ENCODE peak calls at places on chromosome 11, in nine cellular contexts. Z, Q, T, E, O, B, R, Y and A are unnamed samples. For H3K36me3, the result is how much of the 10 kb centered on the place peaks cover.

GRCh38 chr11:94897330-94897768 is 76.0 kb downstream of the CWC15 start:
- DNase-seq in Y (no peak), B (peak), Q (peak), R (peak), O (no peak), E (no peak), T (peak), Z (peak), A (peak)

GRCh38 chr11:85685131-85685819 is 720 bp downstream of the CCDC89 start:
- DNase-seq in O (no peak), Q (peak), Z (peak), T (no peak), R (peak), E (peak), B (no peak), Y (no peak), A (no peak)

GRCh38 chr11:72759468-72759867 is 7.3 kb upstream of the ARAP1 start:
- DNase-seq in Q (no peak), B (no peak), Y (no peak), T (no peak), O (no peak), E (no peak), R (no peak), Z (no peak), A (no peak)

GRCh38 chr11:6452219-6452618 is 11.4 kb upstream of the HPX start:
- DNase-seq in T (no peak), O (no peak), Z (peak), E (no peak), Y (no peak), B (no peak), R (peak), Q (no peak), A (no peak)

GRCh38 chr11:359181-359714 is 10.1 kb upstream of the B4GALNT4 start:
- DNase-seq in Y (no peak), T (no peak), R (no peak), Q (no peak), Z (no peak), B (no peak), E (no peak), O (no peak), A (peak)

GRCh38 chr11:4105916-4106315 is 11.3 kb downstream of the RRM1 start:
- DNase-seq in E (no peak), Z (no peak), Y (no peak), Q (no peak), T (no peak), O (no peak), R (no peak), B (no peak), A (no peak)

GRCh38 chr11:46553746-46554204 is 40.0 kb downstream of the AMBRA1 start:
- DNase-seq in Q (no peak), B (no peak), Y (no peak), Z (no peak), E (no peak), O (no peak), T (no peak), R (peak), A (no peak)

GRCh38 chr11:65491614-65492386 is 7.0 kb upstream of the MALAT1 start:
- DNase-seq in Z (peak), R (peak), E (no peak), B (peak), O (peak), Q (peak), Y (no peak), T (peak), A (no peak)

GRCh38 chr11:17479284-17480214 is 2.9 kb upstream of the ABCC8 start:
- DNase-seq in E (no peak), R (peak), Z (no peak), Y (no peak), T (peak), Q (peak), B (no peak), O (no peak), A (no peak)

GRCh38 chr11:119717839-119718534 is 11.0 kb downstream of the NECTIN1 start:
- DNase-seq in B (no peak), E (no peak), Y (no peak), T (no peak), Q (no peak), R (no peak), O (no peak), Z (no peak), A (no peak)

GRCh38 chr11:10392680-10393079 is 62.4 kb upstream of the AMPD3 start:
- DNase-seq in Y (no peak), T (no peak), O (no peak), Z (peak), B (no peak), Q (no peak), E (peak), R (peak), A (no peak)

GRCh38 chr11:64372802-64373597 is 14.0 kb downstream of the RPS6KA4 start:
- DNase-seq in Z (no peak), B (no peak), Y (no peak), O (no peak), Q (no peak), R (peak), T (no peak), E (no peak), A (no peak)

GRCh38 chr11:106021181-106021966 is 666 bp downstream of the MSANTD4 start:
- DNase-seq in Z (peak), B (no peak), Y (no peak), R (peak), Q (no peak), E (no peak), T (no peak), O (no peak), A (no peak)

GRCh38 chr11:58318532-58318931 is 40.3 kb downstream of the OR5B17 start:
- DNase-seq in B (no peak), Y (no peak), E (no peak), T (no peak), R (peak), O (no peak), Z (peak), Q (no peak), A (no peak)

GRCh38 chr11:36928621-36929020 is 330.6 kb upstream of the RAG2 start:
- DNase-seq in Y (no peak), R (no peak), B (no peak), Z (no peak), E (no peak), Q (no peak), O (no peak), T (no peak), A (no peak)

GRCh38 chr11:115515647-115516046 is 11.4 kb upstream of the CADM1 start:
- DNase-seq in R (no peak), O (no peak), Y (no peak), T (no peak), B (no peak), E (no peak), Z (no peak), Q (no peak), A (no peak)

GRCh38 chr11:105673089-105673488 is 63.2 kb downstream of the GRIA4 start:
- DNase-seq in E (no peak), Z (peak), B (no peak), R (peak), T (peak), O (no peak), Q (peak), Y (no peak), A (no peak)

GRCh38 chr11:39412117-39412516 is 2047.3 kb downstream of the LRRC4C start:
- DNase-seq in T (no peak), Z (no peak), B (no peak), O (no peak), E (no peak), R (no peak), Y (no peak), Q (no peak), A (no peak)

GRCh38 chr11:119671561-119672015 is 57.4 kb downstream of the NECTIN1 start:
- DNase-seq in B (no peak), O (peak), Y (no peak), R (no peak), T (no peak), Q (no peak), Z (peak), E (no peak), A (no peak)

GRCh38 chr11:33259869-33260268 is 2.7 kb downstream of the HIPK3 start:
- DNase-seq in Z (peak), R (peak), Y (no peak), T (no peak), O (no peak), Q (no peak), E (no peak), B (no peak), A (no peak)
- H3K4me3 ChIP-seq in Z (peak), R (peak), Y (peak), T (peak), O (peak), Q (no peak), E (no peak), B (no peak), A (no peak)

DNA sequence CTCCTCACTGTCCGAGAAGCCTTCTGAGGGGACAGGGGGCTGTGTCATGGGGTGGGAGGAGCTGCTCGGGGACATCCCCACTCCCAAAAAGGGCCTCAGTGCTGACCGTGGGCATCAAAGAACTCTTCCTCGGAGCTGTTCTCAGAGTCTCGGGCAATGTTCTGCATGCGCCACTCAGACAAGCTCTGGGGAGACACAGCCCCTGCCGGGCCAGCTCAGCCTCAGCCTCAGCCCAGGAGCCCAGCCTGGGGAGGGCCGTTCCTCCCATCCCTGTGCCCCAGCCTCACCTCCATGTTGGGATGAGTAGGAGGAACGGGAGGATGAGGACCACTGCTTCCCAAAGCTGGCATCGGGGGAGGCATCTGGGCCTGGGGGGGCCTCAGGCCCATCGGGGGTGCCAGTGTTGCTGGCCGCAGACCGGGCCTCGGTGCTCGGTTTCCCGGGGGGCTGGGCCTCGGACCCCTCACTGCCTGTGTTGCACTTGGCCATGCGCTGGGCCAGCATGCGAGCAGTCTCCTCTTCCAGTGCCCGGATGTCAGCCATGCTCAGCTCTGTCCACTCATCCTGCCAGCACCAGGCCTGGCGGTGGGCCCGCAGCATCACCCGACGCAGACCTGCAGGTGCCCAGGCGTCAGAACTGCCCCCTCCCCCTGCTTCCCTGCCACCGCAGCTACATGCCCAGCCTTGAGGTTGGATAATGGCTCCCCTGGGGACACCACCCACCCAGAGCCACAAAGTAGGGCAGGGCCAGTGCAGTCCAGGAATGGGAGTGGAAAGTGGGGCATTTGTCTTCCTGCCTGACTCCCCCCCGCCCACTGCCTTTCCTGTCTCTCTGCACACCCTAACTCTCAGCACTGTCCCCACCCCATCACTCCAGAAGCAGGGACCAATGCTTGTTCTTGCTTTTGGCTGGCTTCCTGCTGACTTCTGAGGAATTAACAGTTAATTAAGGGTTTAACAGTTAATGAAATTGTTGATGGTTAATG is 5.1 kb downstream of the PITPNM1 start:
- DNase-seq in Q (no peak), T (no peak), O (no peak), R (no peak), Z (no peak), Y (no peak), B (no peak), E (peak), A (no peak)
- H3K36me3 ChIP-seq in Q (under half), T (under half), O (under half), R (under half), Z (under half), Y (half or more), B (under half), E (half or more), A (under half)

DNA sequence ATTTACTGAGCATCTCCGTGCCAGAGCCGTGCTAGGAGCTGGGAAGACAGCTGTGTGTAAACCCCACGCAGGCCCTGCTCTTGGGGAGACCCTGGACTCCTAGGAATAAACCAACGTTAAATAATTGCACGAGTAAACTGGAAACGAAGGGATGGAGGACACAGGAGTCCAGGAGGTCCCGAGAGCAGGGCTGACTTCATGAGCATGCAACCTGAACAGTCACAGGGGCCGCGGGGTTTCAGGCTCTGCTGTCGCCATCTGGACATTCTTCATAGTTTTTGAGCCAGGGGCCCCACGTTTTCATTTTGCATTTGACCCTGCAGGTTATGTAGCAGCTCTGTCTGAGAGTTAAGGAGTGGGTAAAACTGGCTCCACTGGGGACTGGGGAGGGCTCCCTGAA is 63.0 kb downstream of the PRDM11 start:
- DNase-seq in E (no peak), B (no peak), Y (no peak), T (no peak), R (no peak), O (no peak), Q (no peak), Z (no peak), A (no peak)
- H3K27ac ChIP-seq in E (peak), B (no peak), Y (no peak), T (peak), R (no peak), O (peak), Q (peak), Z (no peak), A (no peak)

GRCh38 chr11:70077411-70078094 is 564 bp upstream of the ANO1 start:
- DNase-seq in T (no peak), O (no peak), Z (no peak), R (no peak), E (no peak), Q (no peak), Y (no peak), B (no peak), A (no peak)
- H3K4me3 ChIP-seq in T (no peak), O (peak), Z (peak), R (no peak), E (no peak), Q (no peak), Y (no peak), B (no peak), A (no peak)

GRCh38 chr11:78253797-78254196 is 65.1 kb downstream of the USP35 start:
- DNase-seq in Z (peak), O (no peak), B (no peak), T (no peak), E (no peak), Q (no peak), Y (no peak), R (peak), A (no peak)
- H3K36me3 ChIP-seq in Z (under half), O (under half), B (under half), T (under half), E (under half), Q (under half), Y (under half), R (under half), A (under half)

GRCh38 chr11:35162795-35163194 is 23.8 kb downstream of the CD44 start:
- DNase-seq in R (peak), Q (no peak), T (no peak), B (no peak), O (no peak), Y (no peak), Z (peak), E (no peak), A (peak)
- H3K27ac ChIP-seq in R (peak), Q (peak), T (peak), B (no peak), O (no peak), Y (peak), Z (peak), E (peak), A (peak)

GRCh38 chr11:111631666-111632039 is 29.4 kb downstream of the SIK2 start:
- DNase-seq in O (no peak), Y (no peak), Z (peak), Q (no peak), T (no peak), E (no peak), B (no peak), R (peak), A (no peak)
- H3K4me3 ChIP-seq in O (no peak), Y (peak), Z (no peak), Q (no peak), T (no peak), E (no peak), B (no peak), R (peak), A (no peak)

GRCh38 chr11:117410861-117411725 is 83.4 kb downstream of the CEP164 start:
- DNase-seq in T (no peak), E (no peak), Q (no peak), Y (no peak), R (no peak), O (no peak), Z (no peak), B (peak), A (no peak)
- H3K36me3 ChIP-seq in T (under half), E (half or more), Q (under half), Y (under half), R (under half), O (under half), Z (under half), B (under half), A (under half)

GRCh38 chr11:27934830-27935145 is 173.2 kb downstream of the KIF18A start:
- DNase-seq in T (no peak), Q (no peak), O (no peak), Z (peak), B (no peak), R (peak), Y (no peak), E (no peak), A (no peak)

GRCh38 chr11:27930946-27931345 is 177.0 kb downstream of the KIF18A start:
- DNase-seq in T (no peak), B (no peak), R (no peak), Z (no peak), Y (no peak), O (no peak), Q (no peak), E (no peak), A (no peak)

GRCh38 chr11:27938011-27938410 is 169.9 kb downstream of the KIF18A start:
- DNase-seq in Z (peak), O (no peak), Q (no peak), Y (no peak), B (no peak), T (no peak), R (peak), E (no peak), A (no peak)

DNA sequence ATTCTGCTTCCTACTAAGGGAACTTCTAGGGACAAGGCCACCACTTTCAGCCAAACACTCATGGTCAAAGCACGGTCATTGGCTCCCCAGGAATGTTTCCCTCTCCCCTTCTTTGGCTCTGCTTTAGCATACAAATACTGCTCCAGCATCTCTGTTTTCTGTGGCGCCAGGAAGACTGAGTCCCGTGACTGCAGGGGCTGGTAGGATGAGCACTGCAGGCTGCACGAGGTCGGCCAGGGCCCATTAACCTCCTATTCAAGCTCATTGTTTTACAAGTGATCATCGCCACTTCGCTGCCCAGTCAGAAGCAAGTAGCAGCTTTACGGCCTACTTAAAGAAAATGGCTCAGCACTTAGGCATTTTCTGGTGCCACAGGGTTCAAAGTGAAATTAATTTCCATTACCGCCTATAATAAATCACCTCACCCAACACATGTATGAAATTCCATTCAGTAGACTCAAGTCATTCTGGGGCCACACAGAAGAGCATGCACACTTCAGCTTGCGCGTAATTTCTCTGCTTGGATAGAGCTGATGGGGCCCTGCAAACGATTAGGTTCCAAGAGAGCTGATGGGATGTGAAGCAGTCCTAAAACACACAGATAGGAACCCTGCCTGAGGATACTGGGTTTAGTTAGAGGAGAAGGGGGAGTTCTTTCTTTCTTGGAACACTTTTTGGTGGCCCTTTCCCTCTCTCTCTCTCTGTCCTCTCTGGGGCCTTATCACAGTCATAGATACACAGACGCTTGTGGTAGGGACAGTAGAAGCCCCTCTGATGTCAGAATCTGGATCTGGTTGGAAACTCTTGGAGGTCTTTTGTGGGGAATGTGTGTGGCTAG is 173.7 kb downstream of the KIF18A start:
- DNase-seq in R (peak), O (no peak), T (no peak), Y (no peak), Z (peak), Q (no peak), B (no peak), E (peak), A (no peak)
- H3K27ac ChIP-seq in R (peak), O (no peak), T (no peak), Y (no peak), Z (peak), Q (no peak), B (no peak), E (no peak), A (no peak)

GRCh38 chr11:74311352-74311926 is at the start of gene P4HA3:
- DNase-seq in T (peak), Z (peak), R (peak), Y (peak), Q (peak), B (peak), E (peak), O (peak), A (peak)

GRCh38 chr11:74306440-74307175 is 4.8 kb downstream of the P4HA3 start:
- DNase-seq in T (no peak), Y (no peak), R (no peak), Z (no peak), E (no peak), B (no peak), O (no peak), Q (no peak), A (no peak)

GRCh38 chr11:74312321-74312720 is 881 bp upstream of the P4HA3 start:
- DNase-seq in E (no peak), T (no peak), B (no peak), Y (no peak), Q (no peak), Z (no peak), O (no peak), R (no peak), A (no peak)

GRCh38 chr11:74307409-74307808 is 4.0 kb downstream of the P4HA3 start:
- DNase-seq in Y (no peak), R (peak), E (no peak), Q (no peak), B (no peak), Z (peak), T (no peak), O (no peak), A (no peak)

DNA sequence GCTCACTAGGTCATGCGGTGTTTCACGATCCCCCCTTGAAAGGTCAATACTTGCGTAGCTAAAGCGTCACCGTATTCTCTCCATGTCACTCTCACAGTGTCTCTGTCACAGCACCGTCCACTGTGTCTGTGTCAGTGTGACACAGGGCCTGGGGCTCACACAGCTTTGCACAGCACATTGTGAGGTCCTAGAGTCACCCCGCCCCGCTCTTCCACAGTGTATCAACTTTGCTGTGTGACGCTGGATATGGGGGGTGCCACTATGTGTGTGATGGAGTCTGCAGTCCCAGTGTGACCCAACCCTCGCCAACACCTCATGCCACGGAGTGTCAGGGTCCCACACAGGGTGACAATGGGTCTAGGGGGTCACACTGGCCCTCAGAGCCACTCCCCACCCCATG is 583 bp downstream of the P4HA3 start:
- DNase-seq in Q (no peak), T (no peak), O (no peak), R (no peak), Y (no peak), B (no peak), Z (no peak), E (no peak), A (no peak)
- H3K4me3 ChIP-seq in Q (no peak), T (peak), O (peak), R (peak), Y (no peak), B (peak), Z (peak), E (no peak), A (no peak)